ENCODE peak calls at places on chromosomes 13 and 19, in eight cellular contexts. One of them, this sample, is unnamed.

GRCh38 chr13:114067381-114067885 is 65.0 kb downstream of the RASA3 start:
- DNase-seq in tibial nerve: peak; percentile 10
- DNase-seq in CD8-positive, alpha-beta T cell: no peak
- DNase-seq in sigmoid colon: no peak
- DNase-seq in left ventricle myocardium inferior: no peak
- DNase-seq in H9: no peak
- DNase-seq in progenitor cell of endocrine pancreas: no peak
- DNase-seq in AG04450: no peak
- DNase-seq in this sample: no peak

GRCh38 chr19:7224205-7224833 is 69.9 kb downstream of the INSR start:
- DNase-seq in left ventricle myocardium inferior: no peak
- DNase-seq in H9: no peak
- DNase-seq in progenitor cell of endocrine pancreas: no peak
- DNase-seq in sigmoid colon: peak; percentile 90
- DNase-seq in tibial nerve: peak; percentile 51
- DNase-seq in AG04450: no peak
- DNase-seq in CD8-positive, alpha-beta T cell: no peak
- DNase-seq in this sample: no peak

GRCh38 chr13:113029487-113030258 is 60.7 kb downstream of the MCF2L start:
- DNase-seq in progenitor cell of endocrine pancreas: peak; percentile 79
- DNase-seq in CD8-positive, alpha-beta T cell: no peak
- DNase-seq in tibial nerve: no peak
- DNase-seq in AG04450: no peak
- DNase-seq in sigmoid colon: no peak
- DNase-seq in H9: peak; percentile 77
- DNase-seq in left ventricle myocardium inferior: no peak
- DNase-seq in this sample: peak; percentile 72

GRCh38 chr13:64314286-64314685 is 2898.6 kb upstream of the PCDH20 start:
- DNase-seq in left ventricle myocardium inferior: no peak
- DNase-seq in sigmoid colon: no peak
- DNase-seq in progenitor cell of endocrine pancreas: no peak
- DNase-seq in CD8-positive, alpha-beta T cell: no peak
- DNase-seq in AG04450: peak; percentile 4
- DNase-seq in H9: no peak
- DNase-seq in tibial nerve: no peak
- DNase-seq in this sample: no peak

GRCh38 chr13:27858046-27858445 is 61.8 kb upstream of the PDX1 start:
- DNase-seq in left ventricle myocardium inferior: no peak
- DNase-seq in AG04450: no peak
- DNase-seq in progenitor cell of endocrine pancreas: no peak
- DNase-seq in tibial nerve: no peak
- DNase-seq in H9: no peak
- DNase-seq in sigmoid colon: no peak
- DNase-seq in CD8-positive, alpha-beta T cell: no peak
- DNase-seq in this sample: no peak

GRCh38 chr19:6412111-6412999 is 12.3 kb downstream of the KHSRP start:
- DNase-seq in CD8-positive, alpha-beta T cell: no peak
- DNase-seq in progenitor cell of endocrine pancreas: peak; percentile 50
- DNase-seq in left ventricle myocardium inferior: no peak
- DNase-seq in tibial nerve: no peak
- DNase-seq in AG04450: no peak
- DNase-seq in sigmoid colon: peak; percentile 66
- DNase-seq in H9: peak; percentile 90
- DNase-seq in this sample: peak; percentile 71

GRCh38 chr13:100584901-100585300 is 3.7 kb downstream of the GGACT start:
- DNase-seq in left ventricle myocardium inferior: no peak
- DNase-seq in AG04450: no peak
- DNase-seq in sigmoid colon: no peak
- DNase-seq in H9: no peak
- DNase-seq in CD8-positive, alpha-beta T cell: no peak
- DNase-seq in progenitor cell of endocrine pancreas: no peak
- DNase-seq in tibial nerve: no peak
- DNase-seq in this sample: no peak

GRCh38 chr19:14366529-14366928 is 14.7 kb upstream of the ADGRE5 start:
- DNase-seq in AG04450: no peak
- DNase-seq in sigmoid colon: peak; percentile 69
- DNase-seq in tibial nerve: peak; percentile 34
- DNase-seq in H9: peak; percentile 92
- DNase-seq in left ventricle myocardium inferior: peak; percentile 58
- DNase-seq in CD8-positive, alpha-beta T cell: peak; percentile 84
- DNase-seq in progenitor cell of endocrine pancreas: peak; percentile 27
- DNase-seq in this sample: no peak

GRCh38 chr13:21501709-21502108 is 42.6 kb upstream of the ZDHHC20 start:
- DNase-seq in CD8-positive, alpha-beta T cell: no peak
- DNase-seq in sigmoid colon: no peak
- DNase-seq in H9: peak; percentile 38
- DNase-seq in tibial nerve: no peak
- DNase-seq in left ventricle myocardium inferior: no peak
- DNase-seq in AG04450: no peak
- DNase-seq in progenitor cell of endocrine pancreas: no peak
- DNase-seq in this sample: no peak
- TF ChIP-seq CTCF in CD8-positive, alpha-beta T cell: no peak
- TF ChIP-seq CTCF in sigmoid colon: no peak
- TF ChIP-seq CTCF in H9: peak; percentile 54
- TF ChIP-seq CTCF in tibial nerve: no peak
- TF ChIP-seq CTCF in left ventricle myocardium inferior: no peak
- TF ChIP-seq CTCF in AG04450: no peak
- TF ChIP-seq CTCF in progenitor cell of endocrine pancreas: no peak
- TF ChIP-seq CTCF in this sample: no peak

DNA sequence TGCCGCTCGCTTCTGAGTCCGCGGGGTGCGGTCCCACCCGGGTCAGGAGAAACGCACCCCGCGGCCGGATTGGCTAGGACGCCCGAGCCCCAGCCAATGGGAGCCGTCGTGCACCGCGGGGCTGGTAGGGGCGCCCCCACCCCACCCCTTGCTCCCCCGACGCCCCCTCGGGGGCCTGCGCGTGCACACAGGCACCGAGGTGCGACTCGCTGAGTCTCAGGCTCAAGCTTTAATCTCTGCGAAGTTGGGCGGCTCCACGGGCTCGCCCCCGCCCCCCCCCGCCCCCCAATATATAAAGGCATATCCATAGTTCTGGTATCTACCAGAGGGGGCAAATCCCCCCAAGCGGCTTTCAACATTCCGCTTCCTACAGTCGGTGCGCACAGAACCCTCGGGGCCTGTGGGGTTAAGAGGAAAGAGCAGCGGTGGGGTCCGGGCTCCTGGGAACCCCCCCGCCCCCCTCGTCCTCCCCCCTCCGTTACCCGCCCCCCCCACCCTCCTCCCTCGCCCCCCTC is at the start of gene COX6B2:
- DNase-seq in H9: no peak
- DNase-seq in left ventricle myocardium inferior: no peak
- DNase-seq in CD8-positive, alpha-beta T cell: no peak
- DNase-seq in progenitor cell of endocrine pancreas: no peak
- DNase-seq in AG04450: no peak
- DNase-seq in tibial nerve: no peak
- DNase-seq in sigmoid colon: no peak
- DNase-seq in this sample: no peak
- TF ChIP-seq CTCF in H9: peak; percentile 18
- TF ChIP-seq CTCF in left ventricle myocardium inferior: no peak
- TF ChIP-seq CTCF in CD8-positive, alpha-beta T cell: no peak
- TF ChIP-seq CTCF in progenitor cell of endocrine pancreas: no peak
- TF ChIP-seq CTCF in AG04450: no peak
- TF ChIP-seq CTCF in tibial nerve: no peak
- TF ChIP-seq CTCF in sigmoid colon: no peak
- TF ChIP-seq CTCF in this sample: no peak

GRCh38 chr19:18477042-18477760 is 39.3 kb upstream of the ISYNA1 start:
- DNase-seq in H9: no peak
- DNase-seq in left ventricle myocardium inferior: no peak
- DNase-seq in CD8-positive, alpha-beta T cell: no peak
- DNase-seq in tibial nerve: no peak
- DNase-seq in sigmoid colon: no peak
- DNase-seq in AG04450: no peak
- DNase-seq in progenitor cell of endocrine pancreas: no peak
- DNase-seq in this sample: no peak
- TF ChIP-seq CTCF in H9: peak; percentile 41
- TF ChIP-seq CTCF in left ventricle myocardium inferior: peak; percentile 13
- TF ChIP-seq CTCF in CD8-positive, alpha-beta T cell: no peak
- TF ChIP-seq CTCF in tibial nerve: no peak
- TF ChIP-seq CTCF in sigmoid colon: no peak
- TF ChIP-seq CTCF in AG04450: no peak
- TF ChIP-seq CTCF in progenitor cell of endocrine pancreas: peak; percentile 12
- TF ChIP-seq CTCF in this sample: peak; percentile 5

DNA sequence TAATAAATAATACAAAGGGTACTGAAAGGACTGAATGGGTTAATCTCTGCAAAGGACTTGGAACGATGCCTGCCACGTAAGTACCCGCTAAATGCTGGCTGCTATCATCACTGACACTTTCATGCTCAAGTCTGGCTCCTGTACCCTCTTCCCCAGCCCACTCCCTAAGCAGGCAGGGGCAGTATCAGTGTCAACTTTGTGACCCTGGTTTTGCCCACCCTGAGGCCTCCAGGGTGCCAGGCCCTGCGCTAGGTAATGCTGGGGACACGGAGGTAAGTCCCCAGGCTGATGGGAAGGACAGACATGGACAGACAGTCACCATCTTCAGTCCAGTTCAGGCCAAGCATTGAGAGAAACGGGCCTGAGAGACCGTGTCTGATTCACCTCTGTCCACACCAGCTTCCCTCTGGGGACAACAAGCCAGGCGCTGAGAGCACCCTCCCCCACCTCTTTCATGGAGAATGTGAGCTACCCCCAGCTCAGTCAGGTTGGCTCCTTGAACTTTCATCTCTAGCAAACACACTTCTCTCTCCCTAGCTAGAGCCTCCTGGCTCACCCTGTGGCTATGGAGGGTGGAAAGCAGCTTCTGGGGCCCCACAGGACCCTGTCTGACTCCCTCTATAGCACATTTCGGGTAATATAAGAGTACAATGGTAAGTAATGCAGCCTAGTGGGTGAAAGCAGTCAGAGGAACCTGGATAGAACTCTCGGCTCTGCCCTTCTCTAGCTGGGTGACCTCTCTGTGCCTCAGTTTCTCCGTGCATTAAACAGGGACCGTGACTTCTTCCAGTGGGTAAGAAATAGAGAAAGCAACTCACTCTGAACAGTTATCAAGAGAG is 758 bp downstream of the ETFB start:
- DNase-seq in sigmoid colon: peak; percentile 73
- DNase-seq in AG04450: no peak
- DNase-seq in CD8-positive, alpha-beta T cell: no peak
- DNase-seq in left ventricle myocardium inferior: no peak
- DNase-seq in tibial nerve: no peak
- DNase-seq in progenitor cell of endocrine pancreas: no peak
- DNase-seq in H9: no peak
- DNase-seq in this sample: no peak
- TF ChIP-seq CTCF in sigmoid colon: no peak
- TF ChIP-seq CTCF in AG04450: no peak
- TF ChIP-seq CTCF in CD8-positive, alpha-beta T cell: peak; percentile 15
- TF ChIP-seq CTCF in left ventricle myocardium inferior: no peak
- TF ChIP-seq CTCF in tibial nerve: no peak
- TF ChIP-seq CTCF in progenitor cell of endocrine pancreas: no peak
- TF ChIP-seq CTCF in H9: no peak
- TF ChIP-seq CTCF in this sample: no peak

GRCh38 chr19:39497850-39498261 is 891 bp upstream of the DLL3 start:
- DNase-seq in H9: peak; percentile 95
- DNase-seq in CD8-positive, alpha-beta T cell: no peak
- DNase-seq in sigmoid colon: no peak
- DNase-seq in left ventricle myocardium inferior: no peak
- DNase-seq in progenitor cell of endocrine pancreas: peak; percentile 37
- DNase-seq in AG04450: no peak
- DNase-seq in tibial nerve: no peak
- DNase-seq in this sample: no peak
- TF ChIP-seq CTCF in H9: peak; percentile 47
- TF ChIP-seq CTCF in CD8-positive, alpha-beta T cell: no peak
- TF ChIP-seq CTCF in sigmoid colon: peak; percentile 25
- TF ChIP-seq CTCF in left ventricle myocardium inferior: peak; percentile 41
- TF ChIP-seq CTCF in progenitor cell of endocrine pancreas: peak; percentile 47
- TF ChIP-seq CTCF in AG04450: peak; percentile 46
- TF ChIP-seq CTCF in tibial nerve: peak; percentile 4
- TF ChIP-seq CTCF in this sample: peak; percentile 36

GRCh38 chr13:98345103-98345899 is 168.2 kb upstream of the RNF113B start:
- DNase-seq in progenitor cell of endocrine pancreas: no peak
- DNase-seq in H9: no peak
- DNase-seq in CD8-positive, alpha-beta T cell: no peak
- DNase-seq in tibial nerve: no peak
- DNase-seq in AG04450: no peak
- DNase-seq in sigmoid colon: no peak
- DNase-seq in left ventricle myocardium inferior: no peak
- DNase-seq in this sample: no peak
- TF ChIP-seq CTCF in progenitor cell of endocrine pancreas: peak; percentile 14
- TF ChIP-seq CTCF in H9: peak; percentile 23
- TF ChIP-seq CTCF in CD8-positive, alpha-beta T cell: no peak
- TF ChIP-seq CTCF in tibial nerve: no peak
- TF ChIP-seq CTCF in AG04450: no peak
- TF ChIP-seq CTCF in sigmoid colon: no peak
- TF ChIP-seq CTCF in left ventricle myocardium inferior: no peak
- TF ChIP-seq CTCF in this sample: no peak

DNA sequence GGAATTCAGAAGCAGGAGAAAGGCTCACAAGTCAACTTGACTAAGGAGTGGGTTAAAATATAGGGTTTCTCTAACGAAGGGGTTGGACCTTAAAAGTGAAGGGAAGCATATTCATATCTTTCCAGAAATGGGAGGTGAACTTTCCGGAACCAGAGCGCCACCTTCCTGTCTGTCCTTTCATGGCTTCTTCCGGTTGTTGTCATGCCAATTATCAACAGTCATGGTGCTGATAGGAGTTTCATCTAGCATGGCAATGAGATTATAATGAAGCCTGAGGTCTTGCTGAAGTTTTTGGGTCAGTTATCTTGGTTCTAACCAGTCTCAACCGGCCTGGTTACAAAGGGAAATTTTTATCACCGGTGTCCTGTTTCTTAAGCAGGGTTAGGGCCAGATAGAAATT is 162.9 kb upstream of the NBEA start:
- DNase-seq in H9: no peak
- DNase-seq in left ventricle myocardium inferior: no peak
- DNase-seq in tibial nerve: no peak
- DNase-seq in sigmoid colon: no peak
- DNase-seq in progenitor cell of endocrine pancreas: no peak
- DNase-seq in CD8-positive, alpha-beta T cell: no peak
- DNase-seq in AG04450: no peak
- DNase-seq in this sample: no peak
- TF ChIP-seq CTCF in H9: peak; percentile 38
- TF ChIP-seq CTCF in left ventricle myocardium inferior: no peak
- TF ChIP-seq CTCF in tibial nerve: no peak
- TF ChIP-seq CTCF in sigmoid colon: no peak
- TF ChIP-seq CTCF in progenitor cell of endocrine pancreas: no peak
- TF ChIP-seq CTCF in CD8-positive, alpha-beta T cell: no peak
- TF ChIP-seq CTCF in AG04450: no peak
- TF ChIP-seq CTCF in this sample: peak; percentile 25

DNA sequence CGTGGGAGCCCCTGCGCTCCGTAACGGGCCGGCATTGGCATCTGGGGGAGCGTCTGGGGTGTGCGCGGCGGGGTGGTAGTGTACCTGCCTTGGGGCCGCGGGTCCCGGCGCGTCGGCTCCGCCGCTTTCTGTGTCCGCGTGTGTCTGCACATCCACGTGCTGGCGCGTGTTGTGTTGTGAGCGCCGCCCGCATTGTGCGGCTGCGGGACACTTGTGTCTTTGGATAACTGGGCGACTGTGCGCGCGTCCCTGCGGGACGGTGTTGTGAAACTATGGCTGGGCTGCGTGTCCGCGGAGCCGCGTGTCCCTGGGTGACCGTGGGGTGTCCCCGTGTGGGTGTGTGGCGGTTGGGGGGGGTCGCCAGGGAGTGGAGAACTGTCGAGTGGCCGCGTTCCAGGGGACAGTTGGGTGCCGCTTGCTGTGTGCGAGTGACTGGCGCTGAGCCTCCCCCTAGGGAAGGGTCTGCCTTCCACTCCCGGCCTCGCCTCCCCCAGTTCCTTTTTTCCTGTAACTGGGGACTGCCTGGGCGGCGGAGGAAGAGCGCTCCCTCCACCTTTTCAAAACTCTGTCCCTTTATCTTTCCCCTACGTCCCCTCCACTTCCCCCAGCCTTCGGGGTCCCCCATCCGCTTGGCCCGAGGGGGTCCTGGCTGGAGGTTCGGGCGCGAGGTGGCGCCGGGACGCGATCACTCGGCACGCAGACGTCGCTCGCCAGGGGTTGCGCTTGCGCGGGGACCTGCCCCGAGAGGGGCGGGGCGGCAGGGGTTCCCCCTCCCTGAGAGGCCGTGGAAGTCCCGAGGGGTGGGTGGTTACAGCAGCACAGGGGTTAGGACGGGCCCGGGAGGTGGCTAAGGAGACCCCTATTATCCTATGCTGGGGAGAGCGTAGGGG is 5.6 kb upstream of the NFIC start:
- DNase-seq in left ventricle myocardium inferior: peak; percentile 85
- DNase-seq in H9: no peak
- DNase-seq in CD8-positive, alpha-beta T cell: peak; percentile 35
- DNase-seq in sigmoid colon: peak; percentile 94
- DNase-seq in tibial nerve: peak; percentile 70
- DNase-seq in progenitor cell of endocrine pancreas: no peak
- DNase-seq in AG04450: no peak
- DNase-seq in this sample: peak; percentile 67
- TF ChIP-seq CTCF in left ventricle myocardium inferior: peak; percentile 30
- TF ChIP-seq CTCF in H9: no peak
- TF ChIP-seq CTCF in CD8-positive, alpha-beta T cell: no peak
- TF ChIP-seq CTCF in sigmoid colon: no peak
- TF ChIP-seq CTCF in tibial nerve: no peak
- TF ChIP-seq CTCF in progenitor cell of endocrine pancreas: no peak
- TF ChIP-seq CTCF in AG04450: no peak
- TF ChIP-seq CTCF in this sample: peak; percentile 32

This sample was measured in D721Med.